ENCODE peak calls at places on chromosomes 11 and 22, in eight cellular contexts. A, N, O, C, B, R, Y and X are unnamed samples.

GRCh38 chr11:86735462-86736302 is 63.3 kb upstream of the ME3 start:
- DNase-seq in A (no peak), N (no peak), O (peak), C (no peak), B (no peak), R (no peak), Y (no peak), X (no peak)

GRCh38 chr22:40753114-40753513 is 66.0 kb downstream of the SLC25A17 start:
- DNase-seq in A (no peak), N (no peak), O (no peak), C (no peak), B (no peak), R (no peak), Y (no peak), X (no peak)

GRCh38 chr22:23153994-23154393 is 8.7 kb downstream of the RAB36 start:
- DNase-seq in A (peak), N (no peak), O (no peak), C (no peak), B (no peak), R (no peak), Y (no peak), X (no peak)

GRCh38 chr11:125170406-125171031 is 6.0 kb downstream of the PKNOX2 start:
- DNase-seq in A (peak), N (peak), O (peak), C (no peak), B (no peak), R (no peak), Y (no peak), X (no peak)

GRCh38 chr11:111878385-111878765 is 590 bp downstream of the FDXACB1 start:
- DNase-seq in A (no peak), N (no peak), O (peak), C (no peak), B (no peak), R (no peak), Y (no peak), X (no peak)

GRCh38 chr11:15923169-15923568 is 433.2 kb downstream of the SOX6 start:
- DNase-seq in A (no peak), N (no peak), O (no peak), C (no peak), B (no peak), R (no peak), Y (no peak), X (no peak)

GRCh38 chr11:7964873-7965272 is 374 bp downstream of the NLRP10 start:
- DNase-seq in A (no peak), N (peak), O (peak), C (no peak), B (no peak), R (no peak), Y (no peak), X (no peak)

GRCh38 chr22:17638182-17638431 is 450 bp upstream of the BCL2L13 start:
- DNase-seq in A (no peak), N (no peak), O (no peak), C (no peak), B (no peak), R (no peak), Y (no peak), X (no peak)

GRCh38 chr11:43738600-43739409 is 58.3 kb downstream of the HSD17B12 start:
- DNase-seq in A (no peak), N (peak), O (peak), C (no peak), B (no peak), R (no peak), Y (no peak), X (peak)

GRCh38 chr11:46222485-46223251 is 54.8 kb upstream of the CREB3L1 start:
- DNase-seq in A (no peak), N (no peak), O (peak), C (no peak), B (no peak), R (no peak), Y (no peak), X (no peak)

GRCh38 chr11:63838682-63839507 is at the start of gene MARK2:
- DNase-seq in A (peak), N (peak), O (peak), C (peak), B (peak), R (peak), Y (peak), X (peak)

GRCh38 chr11:5831196-5831829 is 10.4 kb downstream of the OR52E6 start:
- DNase-seq in A (no peak), N (no peak), O (no peak), C (no peak), B (no peak), R (no peak), Y (no peak), X (no peak)

GRCh38 chr22:27306771-27307170 is 494.8 kb downstream of the MN1 start:
- DNase-seq in A (no peak), N (no peak), O (no peak), C (peak), B (no peak), R (no peak), Y (no peak), X (no peak)

GRCh38 chr11:133929401-133930052 is 27.2 kb downstream of the IGSF9B start:
- DNase-seq in A (no peak), N (no peak), O (no peak), C (no peak), B (no peak), R (no peak), Y (no peak), X (no peak)

GRCh38 chr11:105027671-105028070 is 4.7 kb upstream of the CASP5 start:
- DNase-seq in A (no peak), N (no peak), O (no peak), C (no peak), B (no peak), R (no peak), Y (no peak), X (no peak)

GRCh38 chr11:8041576-8041975 is 39.4 kb upstream of the TUB start:
- DNase-seq in A (peak), N (no peak), O (no peak), C (no peak), B (no peak), R (no peak), Y (no peak), X (no peak)

GRCh38 chr11:128888034-128888985 is 2.8 kb upstream of the KCNJ5 start:
- DNase-seq in A (no peak), N (no peak), O (no peak), C (no peak), B (no peak), R (no peak), Y (no peak), X (no peak)

GRCh38 chr11:12723410-12724297 is 49.4 kb downstream of the TEAD1 start:
- DNase-seq in A (no peak), N (no peak), O (peak), C (peak), B (no peak), R (no peak), Y (no peak), X (no peak)

GRCh38 chr11:35077709-35078695 is 61.0 kb upstream of the CD44 start:
- DNase-seq in A (no peak), N (no peak), O (peak), C (no peak), B (peak), R (peak), Y (no peak), X (peak)

GRCh38 chr22:28112548-28113043 is 193.5 kb upstream of the PITPNB start:
- DNase-seq in A (no peak), N (no peak), O (peak), C (no peak), B (no peak), R (no peak), Y (no peak), X (peak)

GRCh38 chr11:95968585-95968984 is 44.7 kb upstream of the MTMR2 start:
- DNase-seq in A (no peak), N (no peak), O (peak), C (no peak), B (no peak), R (no peak), Y (no peak), X (no peak)

GRCh38 chr11:74008373-74009229 is at the start of gene UCP3:
- DNase-seq in A (no peak), N (no peak), O (no peak), C (no peak), B (no peak), R (no peak), Y (no peak), X (no peak)

GRCh38 chr11:105862736-105863367 is 159.2 kb downstream of the MSANTD4 start:
- DNase-seq in A (no peak), N (peak), O (peak), C (no peak), B (no peak), R (no peak), Y (no peak), X (peak)

GRCh38 chr11:62205441-62205840 is 3.0 kb upstream of the SCGB2A1 start:
- DNase-seq in A (no peak), N (no peak), O (no peak), C (no peak), B (no peak), R (no peak), Y (no peak), X (no peak)

GRCh38 chr11:88475991-88476418 is 138.5 kb upstream of the CTSC start:
- DNase-seq in A (no peak), N (no peak), O (peak), C (no peak), B (no peak), R (no peak), Y (no peak), X (peak)

GRCh38 chr11:65639623-65640482 is 2.0 kb downstream of the SIPA1 start:
- DNase-seq in A (peak), N (no peak), O (no peak), C (peak), B (peak), R (peak), Y (no peak), X (no peak)

GRCh38 chr11:88414385-88414861 is 76.9 kb upstream of the CTSC start:
- DNase-seq in A (no peak), N (no peak), O (peak), C (peak), B (no peak), R (no peak), Y (no peak), X (peak)

GRCh38 chr11:64516226-64516625 is 74.8 kb upstream of the SLC22A12 start:
- DNase-seq in A (no peak), N (no peak), O (no peak), C (no peak), B (no peak), R (no peak), Y (no peak), X (no peak)

GRCh38 chr11:1295086-1295485 is 14.3 kb downstream of the TOLLIP start:
- DNase-seq in A (peak), N (no peak), O (no peak), C (peak), B (no peak), R (no peak), Y (no peak), X (no peak)

GRCh38 chr11:61967924-61968757 is 707 bp upstream of the FTH1 start:
- DNase-seq in A (peak), N (no peak), O (peak), C (peak), B (peak), R (peak), Y (peak), X (no peak)

GRCh38 chr11:31645747-31646146 is 136.2 kb downstream of the ELP4 start:
- DNase-seq in A (no peak), N (peak), O (peak), C (no peak), B (no peak), R (no peak), Y (no peak), X (peak)

GRCh38 chr22:38762607-38763006 is 6.8 kb upstream of the SUN2 start:
- DNase-seq in A (no peak), N (no peak), O (no peak), C (no peak), B (no peak), R (no peak), Y (no peak), X (no peak)

GRCh38 chr11:134363592-134363991 is 31.8 kb downstream of the GLB1L2 start:
- DNase-seq in A (peak), N (no peak), O (no peak), C (no peak), B (no peak), R (no peak), Y (no peak), X (no peak)

GRCh38 chr11:119550330-119550729 is 127.4 kb upstream of the THY1 start:
- DNase-seq in A (no peak), N (no peak), O (peak), C (no peak), B (no peak), R (no peak), Y (no peak), X (no peak)

GRCh38 chr11:119371778-119372182 is 9.7 kb downstream of the USP2 start:
- DNase-seq in A (peak), N (no peak), O (no peak), C (no peak), B (no peak), R (no peak), Y (no peak), X (no peak)

GRCh38 chr22:49476800-49477400 is 350.8 kb downstream of the BRD1 start:
- DNase-seq in A (no peak), N (no peak), O (no peak), C (no peak), B (no peak), R (no peak), Y (no peak), X (no peak)

GRCh38 chr11:93921695-93922468 is 71.5 kb upstream of the VSTM5 start:
- DNase-seq in A (no peak), N (no peak), O (peak), C (peak), B (no peak), R (no peak), Y (peak), X (no peak)

GRCh38 chr11:125005491-125005890 is 51.5 kb downstream of the CCDC15 start:
- DNase-seq in A (no peak), N (no peak), O (no peak), C (no peak), B (no peak), R (no peak), Y (no peak), X (no peak)

GRCh38 chr11:45180158-45180887 is 33.9 kb downstream of the PRDM11 start:
- DNase-seq in A (peak), N (no peak), O (no peak), C (peak), B (no peak), R (no peak), Y (peak), X (no peak)
- TF ChIP-seq CTCF in A (peak), N (peak), O (peak), C (peak), B (no peak), R (no peak), Y (peak), X (peak)

GRCh38 chr11:3890806-3891205 is 35.3 kb downstream of the STIM1 start:
- DNase-seq in A (no peak), N (no peak), O (no peak), C (no peak), B (no peak), R (no peak), Y (no peak), X (no peak)
- TF ChIP-seq CTCF in A (no peak), N (no peak), O (no peak), C (no peak), B (no peak), R (no peak), Y (no peak), X (no peak)

GRCh38 chr11:121451982-121452608 is at the start of gene SORL1:
- DNase-seq in A (peak), N (no peak), O (peak), C (peak), B (peak), R (peak), Y (peak), X (no peak)
- TF ChIP-seq CTCF in A (peak), N (peak), O (peak), C (peak), B (peak), R (peak), Y (peak), X (peak)

GRCh38 chr11:69365567-69365966 is 71.6 kb downstream of the MYEOV start:
- DNase-seq in A (no peak), N (no peak), O (no peak), C (no peak), B (no peak), R (no peak), Y (no peak), X (no peak)

GRCh38 chr11:69367211-69367964 is 73.4 kb downstream of the MYEOV start:
- DNase-seq in A (no peak), N (no peak), O (no peak), C (no peak), B (no peak), R (peak), Y (no peak), X (no peak)

GRCh38 chr11:69364901-69365300 is 70.9 kb downstream of the MYEOV start:
- DNase-seq in A (no peak), N (no peak), O (peak), C (no peak), B (no peak), R (no peak), Y (no peak), X (no peak)

GRCh38 chr11:69368119-69368880 is 74.3 kb downstream of the MYEOV start:
- DNase-seq in A (no peak), N (no peak), O (no peak), C (no peak), B (no peak), R (peak), Y (no peak), X (no peak)

GRCh38 chr11:69366591-69366990 is 72.6 kb downstream of the MYEOV start:
- DNase-seq in A (no peak), N (no peak), O (no peak), C (no peak), B (no peak), R (no peak), Y (no peak), X (no peak)
- TF ChIP-seq CTCF in A (no peak), N (no peak), O (no peak), C (no peak), B (no peak), R (no peak), Y (no peak), X (no peak)

GRCh38 chr11:126185200-126186030 is 26.0 kb downstream of the RPUSD4 start:
- DNase-seq in A (no peak), N (no peak), O (no peak), C (no peak), B (no peak), R (no peak), Y (no peak), X (no peak)

GRCh38 chr11:126186031-126186698 is 25.3 kb downstream of the RPUSD4 start:
- DNase-seq in A (no peak), N (no peak), O (no peak), C (no peak), B (no peak), R (no peak), Y (no peak), X (no peak)

GRCh38 chr11:126186708-126187481 is 24.6 kb downstream of the RPUSD4 start:
- DNase-seq in A (no peak), N (no peak), O (no peak), C (no peak), B (no peak), R (no peak), Y (no peak), X (no peak)

GRCh38 chr11:126181939-126182730 is 29.3 kb downstream of the RPUSD4 start:
- DNase-seq in A (no peak), N (no peak), O (no peak), C (no peak), B (no peak), R (no peak), Y (no peak), X (no peak)

GRCh38 chr11:126182787-126183445 is 28.5 kb downstream of the RPUSD4 start:
- DNase-seq in A (no peak), N (no peak), O (no peak), C (no peak), B (no peak), R (no peak), Y (no peak), X (no peak)
- TF ChIP-seq CTCF in A (no peak), N (no peak), O (no peak), C (no peak), B (no peak), R (no peak), Y (no peak), X (no peak)

GRCh38 chr11:60925685-60926267 is 1.5 kb downstream of the TMEM132A start:
- DNase-seq in A (no peak), N (peak), O (peak), C (no peak), B (no peak), R (no peak), Y (no peak), X (peak)
- TF ChIP-seq CTCF in A (peak), N (no peak), O (no peak), C (no peak), B (no peak), R (no peak), Y (no peak), X (no peak)

GRCh38 chr11:26665946-26666345 is 55.9 kb downstream of the SLC5A12 start:
- DNase-seq in A (no peak), N (no peak), O (no peak), C (no peak), B (no peak), R (no peak), Y (no peak), X (no peak)
- TF ChIP-seq CTCF in A (no peak), N (no peak), O (no peak), C (no peak), B (no peak), R (no peak), Y (no peak), X (no peak)

DNA sequence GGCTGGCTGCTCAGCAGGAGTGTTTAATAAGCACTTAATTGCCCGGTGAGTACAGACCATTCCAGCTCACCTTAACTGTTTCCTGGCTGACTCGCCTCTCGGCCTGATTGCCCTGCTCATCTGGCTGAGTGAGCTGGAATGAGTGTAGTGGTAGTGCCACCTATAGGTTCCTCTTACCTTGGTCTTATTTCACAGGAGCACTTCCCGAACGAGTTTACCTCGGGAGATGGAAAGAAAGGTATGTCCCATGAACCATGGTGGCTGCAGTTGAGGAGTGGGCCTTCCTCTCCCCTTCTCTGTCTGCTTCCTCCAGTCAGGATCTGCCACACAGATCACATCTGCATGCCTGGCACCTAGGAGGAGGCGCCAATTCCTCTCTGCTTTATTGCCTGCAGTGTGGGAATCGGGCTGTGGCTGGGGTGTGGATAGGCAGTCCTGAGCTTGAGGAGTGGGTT is 26.7 kb downstream of the UPB1 start:
- DNase-seq in A (peak), N (no peak), O (peak), C (peak), B (no peak), R (no peak), Y (no peak), X (no peak)
- TF ChIP-seq CTCF in A (peak), N (peak), O (peak), C (peak), B (peak), R (no peak), Y (peak), X (peak)

DNA sequence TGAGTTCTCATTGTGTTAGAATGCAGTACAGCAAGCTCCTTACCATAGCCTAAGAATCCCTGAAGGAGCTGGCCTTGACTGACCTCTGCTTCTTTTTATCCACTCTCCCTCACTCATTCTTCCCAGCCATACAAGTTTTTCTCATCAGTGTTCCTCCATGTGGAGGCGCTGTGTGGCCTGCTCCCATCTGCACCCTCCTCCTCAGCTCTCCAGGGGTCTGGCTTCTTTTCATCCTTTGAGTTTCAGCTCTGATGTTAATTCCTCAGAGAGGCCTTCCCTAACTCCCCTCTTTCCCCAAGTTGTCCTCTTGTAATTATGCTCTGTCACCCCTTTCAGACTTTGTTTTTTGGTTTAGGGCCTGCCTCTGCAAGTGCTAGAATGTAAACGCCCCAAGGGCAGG is 144.8 kb downstream of the WNT7B start:
- DNase-seq in A (no peak), N (no peak), O (no peak), C (no peak), B (no peak), R (no peak), Y (no peak), X (no peak)
- TF ChIP-seq CTCF in A (no peak), N (peak), O (no peak), C (no peak), B (no peak), R (no peak), Y (peak), X (peak)